ENCODE peak calls at places on chromosomes 4 and X, in nine cellular contexts. Y is heart left ventricle; N is spleen; I is MM.1S; L is naive thymus-derived CD4-positive, alpha-beta T cell; V is Peyer's patch; U is thoracic aorta; R is gastrocnemius medialis; T is CD4-positive, alpha-beta memory T cell. A is an unnamed sample.
A peak's percentile ranks its signal among the peaks of the same experiment; 100 is the strongest.

GRCh38 chrX:142327182-142327581 is 122.1 kb upstream of the MAGEC2 start:
- DNase-seq in Y (no peak), N (peak; percentile 56), I (no peak), L (no peak), V (no peak), U (no peak), R (no peak), T (no peak), A (no peak)

GRCh38 chr4:189304179-189304578 is 636.5 kb upstream of the FRG1 start:
- DNase-seq in Y (no peak), N (no peak), I (no peak), L (no peak), V (no peak), U (no peak), R (no peak), T (no peak), A (no peak)

GRCh38 chr4:123954220-123954619 is 557.6 kb downstream of the SPRY1 start:
- DNase-seq in Y (no peak), N (no peak), I (no peak), L (no peak), V (no peak), U (no peak), R (no peak), T (no peak), A (no peak)

GRCh38 chr4:15130441-15130840 is 128.2 kb downstream of the CPEB2 start:
- DNase-seq in Y (no peak), N (no peak), I (no peak), L (no peak), V (no peak), U (no peak), R (no peak), T (no peak), A (no peak)

GRCh38 chr4:145326491-145326890 is 146.1 kb upstream of the OTUD4 start:
- DNase-seq in Y (no peak), N (no peak), I (no peak), L (no peak), V (no peak), U (no peak), R (no peak), T (no peak), A (no peak)

GRCh38 chr4:152936446-152937279 is 540 bp downstream of the FHDC1 start:
- DNase-seq in Y (peak; percentile 62), N (peak; percentile 80), I (peak; percentile 12), L (no peak), V (peak; percentile 77), U (no peak), R (no peak), T (peak; percentile 13), A (no peak)

GRCh38 chr4:135201081-135201480 is 999.5 kb upstream of the PABPC4L start:
- DNase-seq in Y (no peak), N (no peak), I (no peak), L (no peak), V (no peak), U (no peak), R (no peak), T (no peak), A (no peak)

GRCh38 chr4:185020863-185021761 is 2.8 kb downstream of the HELT start:
- DNase-seq in Y (no peak), N (no peak), I (no peak), L (no peak), V (no peak), U (no peak), R (no peak), T (no peak), A (no peak)

GRCh38 chr4:144656857-144657256 is 10.9 kb downstream of the HHIP start:
- DNase-seq in Y (no peak), N (no peak), I (no peak), L (no peak), V (no peak), U (no peak), R (no peak), T (no peak), A (no peak)

GRCh38 chr4:100208964-100209363 is 18.7 kb upstream of the DDIT4L start:
- DNase-seq in Y (no peak), N (no peak), I (peak; percentile 91), L (no peak), V (no peak), U (no peak), R (no peak), T (no peak), A (peak; percentile 16)

GRCh38 chr4:157992038-157992706 is 180.7 kb downstream of the GASK1B start:
- DNase-seq in Y (no peak), N (no peak), I (peak; percentile 64), L (no peak), V (no peak), U (no peak), R (no peak), T (peak; percentile 18), A (peak; percentile 49)

GRCh38 chr4:15754323-15754722 is 23.8 kb upstream of the CD38 start:
- DNase-seq in Y (no peak), N (no peak), I (peak; percentile 84), L (no peak), V (no peak), U (no peak), R (no peak), T (peak; percentile 57), A (peak; percentile 91)

GRCh38 chr4:94757192-94758140 is at the start of gene BMPR1B:
- DNase-seq in Y (peak; percentile 61), N (no peak), I (no peak), L (no peak), V (no peak), U (no peak), R (no peak), T (no peak), A (no peak)

DNA sequence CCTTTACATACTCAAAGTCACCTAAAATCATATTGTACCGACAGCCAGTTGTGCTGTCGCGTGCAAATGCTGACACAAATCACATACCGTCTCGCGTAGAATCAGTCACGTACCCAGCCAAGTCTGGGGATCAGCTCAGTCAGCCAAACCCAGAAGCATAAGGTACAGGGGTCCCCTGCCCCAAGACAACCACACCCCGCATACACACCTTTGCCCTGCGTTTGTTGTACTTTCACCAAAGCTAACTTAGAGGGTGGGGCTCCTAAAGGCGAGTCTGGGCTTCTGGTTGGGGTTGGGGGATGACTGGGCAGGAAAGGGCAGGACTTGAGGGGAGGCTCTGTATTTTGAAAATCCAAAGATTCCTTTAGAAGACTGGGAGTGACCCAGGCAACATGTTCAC is 823 bp downstream of the GDPD2 start:
- DNase-seq in Y (no peak), N (no peak), I (no peak), L (no peak), V (no peak), U (no peak), R (no peak), T (no peak), A (no peak)
- H3K4me3 ChIP-seq in Y (no peak overlapping the region), N (no peak overlapping the region), I (no peak overlapping the region), L (no peak overlapping the region), V (no peak overlapping the region), U (no peak overlapping the region), R (no peak overlapping the region), T (no peak overlapping the region), A (no peak overlapping the region)

GRCh38 chr4:140568507-140569306 is at the start of gene UCP1:
- DNase-seq in Y (no peak), N (no peak), I (no peak), L (no peak), V (peak; percentile 55), U (no peak), R (no peak), T (no peak), A (no peak)

GRCh38 chr4:140569307-140569638 is 512 bp upstream of the UCP1 start:
- DNase-seq in Y (no peak), N (no peak), I (no peak), L (no peak), V (no peak), U (no peak), R (no peak), T (no peak), A (no peak)

GRCh38 chr4:140571620-140572019 is 2.9 kb upstream of the UCP1 start:
- DNase-seq in Y (no peak), N (no peak), I (no peak), L (no peak), V (no peak), U (no peak), R (no peak), T (no peak), A (no peak)

DNA sequence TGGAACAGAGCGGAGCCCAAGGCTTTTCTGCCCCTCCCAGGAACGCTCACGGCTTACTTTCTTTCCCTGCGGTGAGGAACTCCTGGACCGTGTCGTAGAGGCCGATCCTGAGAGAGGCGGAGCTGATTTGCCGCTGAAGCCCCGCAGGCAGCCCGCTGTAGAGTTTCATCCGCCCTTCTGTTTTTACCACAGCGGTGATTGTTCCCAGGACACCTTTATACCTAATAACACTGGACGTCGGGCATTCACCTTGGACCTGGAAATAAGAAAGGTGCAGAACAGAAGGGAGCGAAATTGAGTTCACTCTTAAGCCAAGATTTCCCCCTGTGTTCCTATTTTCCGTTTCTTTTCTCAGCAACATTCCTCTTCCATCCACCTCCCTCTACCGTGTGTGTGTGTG is 1.0 kb downstream of the UCP1 start:
- DNase-seq in Y (no peak), N (no peak), I (no peak), L (no peak), V (peak; percentile 49), U (no peak), R (no peak), T (no peak), A (no peak)
- H3K4me3 ChIP-seq in Y (peak overlapping the region; percentile 43), N (no peak overlapping the region), I (no peak overlapping the region), L (no peak overlapping the region), V (no peak overlapping the region), U (peak overlapping the region; percentile 73), R (no peak overlapping the region), T (no peak overlapping the region), A (no peak overlapping the region)

GRCh38 chrX:123990602-123991001 is 29.1 kb downstream of the STAG2 start:
- DNase-seq in Y (no peak), N (no peak), I (peak; percentile 12), L (no peak), V (no peak), U (no peak), R (no peak), T (no peak), A (no peak)
- H3K4me3 ChIP-seq in Y (no peak overlapping the region), N (no peak overlapping the region), I (no peak overlapping the region), L (no peak overlapping the region), V (no peak overlapping the region), U (no peak overlapping the region), R (no peak overlapping the region), T (no peak overlapping the region), A (no peak overlapping the region)

GRCh38 chr4:62170235-62170634 is 970.1 kb downstream of the ADGRL3 start:
- DNase-seq in Y (no peak), N (no peak), I (peak; percentile 88), L (no peak), V (no peak), U (no peak), R (no peak), T (no peak), A (no peak)
- H3K4me3 ChIP-seq in Y (no peak overlapping the region), N (no peak overlapping the region), I (peak overlapping the region; percentile 19), L (no peak overlapping the region), V (no peak overlapping the region), U (no peak overlapping the region), R (no peak overlapping the region), T (no peak overlapping the region), A (no peak overlapping the region)

GRCh38 chr4:183376381-183376780 is 54.2 kb upstream of the CLDN24 start:
- DNase-seq in Y (no peak), N (no peak), I (no peak), L (no peak), V (no peak), U (no peak), R (no peak), T (no peak), A (no peak)
- H3K4me3 ChIP-seq in Y (no peak overlapping the region), N (no peak overlapping the region), I (no peak overlapping the region), L (no peak overlapping the region), V (no peak overlapping the region), U (no peak overlapping the region), R (no peak overlapping the region), T (no peak overlapping the region), A (no peak overlapping the region)